ENCODE peak calls at places on chromosomes 4 and X, in six cellular contexts. E is K562, F is HCT116, R is HepG2, V is H1, J is GM12878. O is an unnamed sample.

GRCh38 chr4:72858328-72858727 is 211.2 kb downstream of the COX18 start:
- DNase-seq in E (no peak), F (no peak), R (no peak), V (no peak), J (no peak), O (no peak)

GRCh38 chr4:127533028-127533700 is 99.6 kb upstream of the INTU start:
- DNase-seq in E (peak), F (no peak), R (no peak), V (no peak), J (no peak), O (no peak)

GRCh38 chr4:617644-618330 is 7.6 kb upstream of the PDE6B start:
- DNase-seq in E (no peak), F (no peak), R (no peak), V (no peak), J (no peak), O (no peak)

GRCh38 chr4:91422011-91422410 is 881.8 kb upstream of the GRID2 start:
- DNase-seq in E (no peak), F (no peak), R (no peak), V (no peak), J (no peak), O (no peak)

GRCh38 chr4:128635141-128635911 is 174.2 kb upstream of the JADE1 start:
- DNase-seq in E (peak), F (no peak), R (peak), V (no peak), J (no peak), O (no peak)

GRCh38 chr4:15163284-15163645 is 161.0 kb downstream of the CPEB2 start:
- DNase-seq in E (no peak), F (no peak), R (no peak), V (no peak), J (no peak), O (no peak)

GRCh38 chrX:129963729-129964128 is 18.7 kb upstream of the BCORL1 start:
- DNase-seq in E (no peak), F (no peak), R (no peak), V (no peak), J (no peak), O (no peak)

GRCh38 chr4:74499986-74500781 is 55.2 kb downstream of the AREG start:
- DNase-seq in E (no peak), F (no peak), R (no peak), V (no peak), J (no peak), O (no peak)

GRCh38 chrX:9394212-9394611 is 70.6 kb upstream of the TBL1X start:
- DNase-seq in E (no peak), F (no peak), R (no peak), V (no peak), J (no peak), O (no peak)

GRCh38 chrX:132876933-132877332 is 81.5 kb downstream of the HS6ST2 start:
- DNase-seq in E (no peak), F (no peak), R (no peak), V (no peak), J (no peak), O (no peak)

GRCh38 chr4:40629401-40630334 is at the start of gene RBM47:
- DNase-seq in E (no peak), F (peak), R (no peak), V (peak), J (no peak), O (peak)

GRCh38 chrX:134694333-134694925 is 36.2 kb upstream of the PLAC1 start:
- DNase-seq in E (no peak), F (no peak), R (no peak), V (no peak), J (no peak), O (no peak)

GRCh38 chr4:128979934-128980333 is 113.4 kb downstream of the SCLT1 start:
- DNase-seq in E (peak), F (no peak), R (no peak), V (no peak), J (no peak), O (no peak)

GRCh38 chr4:29423836-29424721 is 1296.1 kb upstream of the PCDH7 start:
- DNase-seq in E (no peak), F (peak), R (no peak), V (no peak), J (no peak), O (no peak)

GRCh38 chrX:10832103-10832502 is 211.7 kb upstream of the MID1 start:
- DNase-seq in E (no peak), F (no peak), R (no peak), V (no peak), J (no peak), O (no peak)

GRCh38 chr4:52833941-52834525 is 28.1 kb upstream of the RASL11B start:
- DNase-seq in E (no peak), F (no peak), R (no peak), V (no peak), J (no peak), O (no peak)

GRCh38 chrX:22141061-22141460 is 108.9 kb downstream of the PHEX start:
- DNase-seq in E (no peak), F (no peak), R (no peak), V (no peak), J (no peak), O (no peak)

GRCh38 chr4:88517825-88518224 is 5.8 kb downstream of the PYURF start:
- DNase-seq in E (peak), F (no peak), R (no peak), V (no peak), J (no peak), O (no peak)
- TF ChIP-seq ATF3 in E (no peak), F (no peak), R (no peak), V (no peak), J (no peak), O (no peak)

GRCh38 chr4:120520761-120521160 is 401.8 kb downstream of the PRDM5 start:
- DNase-seq in E (no peak), F (no peak), R (no peak), V (no peak), J (no peak), O (no peak)

GRCh38 chr4:120517966-120518365 is 404.6 kb downstream of the PRDM5 start:
- DNase-seq in E (no peak), F (peak), R (peak), V (no peak), J (peak), O (no peak)
- TF ChIP-seq ATF3 in E (no peak), F (no peak), R (no peak), V (no peak), J (no peak), O (no peak)

DNA sequence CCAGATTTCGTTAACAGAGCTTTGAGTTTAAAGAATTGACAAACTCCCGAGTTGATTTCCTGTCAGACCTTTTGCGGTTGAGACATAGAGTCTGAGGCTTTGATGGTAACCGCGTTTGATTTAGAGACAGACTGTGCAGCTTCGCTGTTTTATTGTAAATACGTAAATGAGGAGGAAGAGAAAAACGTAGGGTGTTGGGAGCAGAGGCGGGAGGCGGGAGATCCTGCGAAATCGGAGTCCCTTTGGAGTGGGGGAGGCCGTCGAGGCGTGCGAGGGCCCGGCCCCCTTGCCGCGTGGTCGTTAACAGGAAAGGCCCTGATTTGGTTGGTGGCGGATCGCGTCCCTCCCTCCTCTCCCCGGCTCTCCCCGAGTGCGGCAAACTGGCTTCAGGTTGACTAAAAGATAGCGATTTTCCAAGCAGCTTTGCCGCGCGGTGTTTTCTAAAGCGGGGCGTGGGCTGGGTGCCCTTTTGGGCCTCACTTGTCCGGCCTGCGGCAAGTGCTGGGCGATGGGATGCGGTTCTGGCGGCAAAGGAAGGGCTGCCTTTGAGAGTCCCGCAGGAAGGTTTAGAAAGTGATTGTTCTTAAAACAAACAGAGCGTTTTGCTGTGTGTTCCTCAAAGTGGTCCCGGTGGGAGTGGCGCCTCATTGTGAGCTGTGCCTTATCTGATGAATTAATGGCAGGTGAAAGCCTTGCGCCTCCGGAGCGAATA is 865 bp downstream of the SCML1 start:
- DNase-seq in E (no peak), F (no peak), R (peak), V (no peak), J (no peak), O (peak)
- TF ChIP-seq ATF3 in E (no peak), F (no peak), R (no peak), V (no peak), J (no peak), O (no peak)

GRCh38 chr4:183760326-183760725 is 101.2 kb downstream of the TRAPPC11 start:
- DNase-seq in E (no peak), F (no peak), R (no peak), V (no peak), J (no peak), O (no peak)
- TF ChIP-seq ATF3 in E (no peak), F (no peak), R (no peak), V (no peak), J (no peak), O (no peak)

GRCh38 chr4:3712112-3712805 is 53.9 kb upstream of the ADRA2C start:
- DNase-seq in E (no peak), F (no peak), R (no peak), V (no peak), J (no peak), O (no peak)
- TF ChIP-seq ATF3 in E (no peak), F (no peak), R (no peak), V (no peak), J (no peak), O (no peak)

DNA sequence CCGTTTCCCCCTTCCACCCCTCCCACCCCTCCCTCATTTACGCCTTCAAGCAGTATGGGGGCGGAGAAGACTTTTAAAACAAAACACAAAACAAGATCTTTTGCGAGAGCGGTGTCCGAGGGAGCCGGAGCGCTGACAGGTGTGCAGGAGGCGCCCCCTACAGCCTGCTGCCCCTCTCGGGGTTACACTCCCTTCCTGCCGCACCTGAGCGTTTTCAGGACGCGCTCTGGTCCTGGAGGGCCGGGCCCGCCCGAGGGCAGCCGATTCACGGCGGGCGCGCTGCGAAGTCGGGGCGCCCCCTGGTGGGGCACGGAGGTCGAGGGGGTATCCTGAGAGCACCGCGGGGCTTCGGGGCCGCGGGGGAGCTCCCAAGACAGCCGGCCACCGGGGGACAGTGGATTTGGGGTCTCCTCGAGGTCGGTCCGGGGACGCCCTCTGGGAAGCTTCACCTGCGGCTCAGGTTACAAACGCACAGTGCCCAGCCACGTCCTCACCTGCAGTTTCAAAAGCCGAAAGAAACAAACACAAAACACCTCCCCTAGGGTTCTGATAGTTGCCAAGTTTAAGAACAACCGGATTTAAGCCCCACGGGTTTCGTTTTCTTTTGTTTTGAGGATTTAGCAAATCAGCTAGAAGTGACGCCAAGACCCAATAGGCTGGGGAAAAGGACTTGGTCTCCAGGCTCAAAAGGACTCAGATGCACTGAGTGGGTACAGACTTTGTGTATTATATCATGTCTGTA is 8.0 kb upstream of the NEUROG2 start:
- DNase-seq in E (peak), F (peak), R (peak), V (peak), J (no peak), O (peak)
- TF ChIP-seq ATF3 in E (no peak), F (no peak), R (no peak), V (peak), J (no peak), O (no peak)

GRCh38 chr4:6926681-6927478 is 17.3 kb downstream of the TBC1D14 start:
- DNase-seq in E (peak), F (no peak), R (peak), V (no peak), J (no peak), O (no peak)
- TF ChIP-seq ATF3 in E (no peak), F (no peak), R (no peak), V (no peak), J (no peak), O (no peak)

GRCh38 chrX:75673468-75673867 is 111.6 kb downstream of the MAGEE2 start:
- DNase-seq in E (no peak), F (no peak), R (peak), V (no peak), J (no peak), O (no peak)
- TF ChIP-seq ATF3 in E (no peak), F (no peak), R (no peak), V (no peak), J (no peak), O (no peak)

O was measured in WTC11.